ENCODE peak calls at places on chromosomes 11 and 22, in five cellular contexts. One of them, this sample, is unnamed. For H3K36me3 and H3K27me3, the result is how much of the 10 kb centered on the place peaks cover.

GRCh38 chr11:129289350-129290040 is 86.2 kb upstream of the BARX2 start:
- DNase-seq in brain microvascular endothelial cell: no peak
- DNase-seq in endothelial cell of umbilical vein: no peak
- DNase-seq in HCT116: no peak
- DNase-seq in heart right ventricle: no peak
- DNase-seq in this sample: no peak

GRCh38 chr11:9923280-9923679 is 259.4 kb downstream of the SWAP70 start:
- DNase-seq in brain microvascular endothelial cell: no peak
- DNase-seq in endothelial cell of umbilical vein: no peak
- DNase-seq in HCT116: no peak
- DNase-seq in heart right ventricle: no peak
- DNase-seq in this sample: no peak

GRCh38 chr22:49930596-49931412 is 12.4 kb downstream of the CRELD2 start:
- DNase-seq in brain microvascular endothelial cell: peak
- DNase-seq in endothelial cell of umbilical vein: peak
- DNase-seq in HCT116: peak
- DNase-seq in heart right ventricle: peak
- DNase-seq in this sample: peak

GRCh38 chr11:107777094-107777493 is 65.2 kb upstream of the SLN start:
- DNase-seq in brain microvascular endothelial cell: no peak
- DNase-seq in endothelial cell of umbilical vein: no peak
- DNase-seq in HCT116: no peak
- DNase-seq in heart right ventricle: no peak
- DNase-seq in this sample: no peak

GRCh38 chr22:43315687-43316217 is 27.4 kb downstream of the SCUBE1 start:
- DNase-seq in brain microvascular endothelial cell: no peak
- DNase-seq in endothelial cell of umbilical vein: no peak
- DNase-seq in HCT116: no peak
- DNase-seq in heart right ventricle: no peak
- DNase-seq in this sample: no peak

GRCh38 chr11:108117746-108118371 is 3.5 kb upstream of the ACAT1 start:
- DNase-seq in brain microvascular endothelial cell: no peak
- DNase-seq in endothelial cell of umbilical vein: peak
- DNase-seq in HCT116: peak
- DNase-seq in heart right ventricle: no peak
- DNase-seq in this sample: no peak

GRCh38 chr11:133817449-133817848 is 27.9 kb downstream of the SPATA19 start:
- DNase-seq in brain microvascular endothelial cell: no peak
- DNase-seq in endothelial cell of umbilical vein: no peak
- DNase-seq in HCT116: no peak
- DNase-seq in heart right ventricle: no peak
- DNase-seq in this sample: no peak

GRCh38 chr11:130947481-130947880 is 31.2 kb upstream of the SNX19 start:
- DNase-seq in brain microvascular endothelial cell: no peak
- DNase-seq in endothelial cell of umbilical vein: no peak
- DNase-seq in HCT116: no peak
- DNase-seq in heart right ventricle: no peak
- DNase-seq in this sample: peak

GRCh38 chr22:34761111-34761510 is 304.8 kb upstream of the ISX start:
- DNase-seq in brain microvascular endothelial cell: no peak
- DNase-seq in endothelial cell of umbilical vein: no peak
- DNase-seq in HCT116: no peak
- DNase-seq in heart right ventricle: no peak
- DNase-seq in this sample: no peak

GRCh38 chr22:48592488-48592887 is 1235.2 kb downstream of the BRD1 start:
- DNase-seq in brain microvascular endothelial cell: no peak
- DNase-seq in endothelial cell of umbilical vein: no peak
- DNase-seq in HCT116: no peak
- DNase-seq in heart right ventricle: no peak
- DNase-seq in this sample: no peak

GRCh38 chr11:11786234-11786633 is 55.5 kb upstream of the USP47 start:
- DNase-seq in brain microvascular endothelial cell: no peak
- DNase-seq in endothelial cell of umbilical vein: no peak
- DNase-seq in HCT116: no peak
- DNase-seq in heart right ventricle: no peak
- DNase-seq in this sample: no peak

GRCh38 chr11:106723071-106723470 is 295.2 kb downstream of the GUCY1A2 start:
- DNase-seq in brain microvascular endothelial cell: no peak
- DNase-seq in endothelial cell of umbilical vein: no peak
- DNase-seq in HCT116: no peak
- DNase-seq in heart right ventricle: no peak
- DNase-seq in this sample: no peak

GRCh38 chr22:38240734-38241252 is 32.0 kb downstream of the TMEM184B start:
- DNase-seq in brain microvascular endothelial cell: peak
- DNase-seq in endothelial cell of umbilical vein: peak
- DNase-seq in HCT116: peak
- DNase-seq in heart right ventricle: no peak
- DNase-seq in this sample: peak

GRCh38 chr11:74443071-74443864 is 24.1 kb downstream of the KCNE3 start:
- DNase-seq in brain microvascular endothelial cell: peak
- DNase-seq in endothelial cell of umbilical vein: peak
- DNase-seq in HCT116: peak
- DNase-seq in heart right ventricle: no peak
- DNase-seq in this sample: no peak

GRCh38 chr11:68796779-68797178 is 44.9 kb downstream of the CPT1A start:
- DNase-seq in brain microvascular endothelial cell: no peak
- DNase-seq in endothelial cell of umbilical vein: no peak
- DNase-seq in HCT116: no peak
- DNase-seq in heart right ventricle: no peak
- DNase-seq in this sample: no peak

GRCh38 chr11:58316142-58316541 is 42.7 kb downstream of the OR5B17 start:
- DNase-seq in brain microvascular endothelial cell: peak
- DNase-seq in endothelial cell of umbilical vein: peak
- DNase-seq in HCT116: no peak
- DNase-seq in heart right ventricle: no peak
- DNase-seq in this sample: no peak

GRCh38 chr22:20588843-20589581 is 81.6 kb downstream of the MED15 start:
- DNase-seq in brain microvascular endothelial cell: no peak
- DNase-seq in endothelial cell of umbilical vein: no peak
- DNase-seq in HCT116: no peak
- DNase-seq in heart right ventricle: no peak
- DNase-seq in this sample: no peak

GRCh38 chr11:30377347-30377746 is 54.4 kb downstream of the ARL14EP start:
- DNase-seq in brain microvascular endothelial cell: no peak
- DNase-seq in endothelial cell of umbilical vein: no peak
- DNase-seq in HCT116: no peak
- DNase-seq in heart right ventricle: no peak
- DNase-seq in this sample: no peak

GRCh38 chr11:2806351-2807058 is 79.1 kb downstream of the CDKN1C start:
- DNase-seq in brain microvascular endothelial cell: no peak
- DNase-seq in endothelial cell of umbilical vein: no peak
- DNase-seq in HCT116: no peak
- DNase-seq in heart right ventricle: no peak
- DNase-seq in this sample: no peak

GRCh38 chr11:122317337-122317736 is 201.3 kb upstream of the BLID start:
- DNase-seq in brain microvascular endothelial cell: peak
- DNase-seq in endothelial cell of umbilical vein: no peak
- DNase-seq in HCT116: no peak
- DNase-seq in heart right ventricle: no peak
- DNase-seq in this sample: peak

GRCh38 chr11:106091480-106092123 is 14.1 kb downstream of the AASDHPPT start:
- DNase-seq in brain microvascular endothelial cell: peak
- DNase-seq in endothelial cell of umbilical vein: peak
- DNase-seq in HCT116: no peak
- DNase-seq in heart right ventricle: no peak
- DNase-seq in this sample: no peak

GRCh38 chr11:126355926-126356897 is 726 bp downstream of the ST3GAL4 start:
- DNase-seq in brain microvascular endothelial cell: no peak
- DNase-seq in endothelial cell of umbilical vein: peak
- DNase-seq in HCT116: no peak
- DNase-seq in heart right ventricle: no peak
- DNase-seq in this sample: peak

GRCh38 chr11:12864316-12865156 is 144.6 kb upstream of the RASSF10 start:
- DNase-seq in brain microvascular endothelial cell: peak
- DNase-seq in endothelial cell of umbilical vein: peak
- DNase-seq in HCT116: no peak
- DNase-seq in heart right ventricle: no peak
- DNase-seq in this sample: no peak

GRCh38 chr22:46251816-46252380 is 1.8 kb upstream of the CDPF1 start:
- DNase-seq in brain microvascular endothelial cell: no peak
- DNase-seq in endothelial cell of umbilical vein: no peak
- DNase-seq in HCT116: no peak
- DNase-seq in heart right ventricle: no peak
- DNase-seq in this sample: no peak

GRCh38 chr11:1150769-1151365 is 6.9 kb upstream of the MUC5AC start:
- DNase-seq in brain microvascular endothelial cell: peak
- DNase-seq in endothelial cell of umbilical vein: peak
- DNase-seq in HCT116: no peak
- DNase-seq in heart right ventricle: no peak
- DNase-seq in this sample: peak

GRCh38 chr22:23058481-23059336 is 11.6 kb upstream of the GNAZ start:
- DNase-seq in brain microvascular endothelial cell: no peak
- DNase-seq in endothelial cell of umbilical vein: no peak
- DNase-seq in HCT116: no peak
- DNase-seq in heart right ventricle: no peak
- DNase-seq in this sample: no peak

GRCh38 chr11:73384127-73384441 is 7.9 kb downstream of the RELT start:
- DNase-seq in brain microvascular endothelial cell: no peak
- DNase-seq in endothelial cell of umbilical vein: no peak
- DNase-seq in HCT116: no peak
- DNase-seq in heart right ventricle: no peak
- DNase-seq in this sample: no peak

GRCh38 chr11:63680842-63681207 is 475 bp upstream of the RTN3 start:
- DNase-seq in brain microvascular endothelial cell: no peak
- DNase-seq in endothelial cell of umbilical vein: no peak
- DNase-seq in HCT116: no peak
- DNase-seq in heart right ventricle: no peak
- DNase-seq in this sample: no peak

GRCh38 chr11:87451400-87451799 is 413.7 kb downstream of the TMEM135 start:
- DNase-seq in brain microvascular endothelial cell: no peak
- DNase-seq in endothelial cell of umbilical vein: no peak
- DNase-seq in HCT116: no peak
- DNase-seq in heart right ventricle: no peak
- DNase-seq in this sample: no peak

GRCh38 chr22:38461414-38462081 is 6.3 kb upstream of the KDELR3 start:
- DNase-seq in brain microvascular endothelial cell: peak
- DNase-seq in endothelial cell of umbilical vein: peak
- DNase-seq in HCT116: peak
- DNase-seq in heart right ventricle: peak
- DNase-seq in this sample: peak

GRCh38 chr11:72789493-72790131 is 4.2 kb downstream of the STARD10 start:
- DNase-seq in brain microvascular endothelial cell: peak
- DNase-seq in endothelial cell of umbilical vein: no peak
- DNase-seq in HCT116: no peak
- DNase-seq in heart right ventricle: peak
- DNase-seq in this sample: no peak

GRCh38 chr11:27717801-27718229 is 17.6 kb upstream of the BDNF start:
- DNase-seq in brain microvascular endothelial cell: no peak
- DNase-seq in endothelial cell of umbilical vein: peak
- DNase-seq in HCT116: no peak
- DNase-seq in heart right ventricle: no peak
- DNase-seq in this sample: no peak

GRCh38 chr11:62611705-62612365 is 740 bp downstream of the EML3 start:
- DNase-seq in brain microvascular endothelial cell: no peak
- DNase-seq in endothelial cell of umbilical vein: peak
- DNase-seq in HCT116: no peak
- DNase-seq in heart right ventricle: peak
- DNase-seq in this sample: peak

GRCh38 chr11:11968511-11969280 is 39.7 kb downstream of the DKK3 start:
- DNase-seq in brain microvascular endothelial cell: no peak
- DNase-seq in endothelial cell of umbilical vein: no peak
- DNase-seq in HCT116: no peak
- DNase-seq in heart right ventricle: no peak
- DNase-seq in this sample: no peak

GRCh38 chr11:102882389-102883024 is 7.7 kb upstream of the MMP12 start:
- DNase-seq in brain microvascular endothelial cell: peak
- DNase-seq in endothelial cell of umbilical vein: no peak
- DNase-seq in HCT116: no peak
- DNase-seq in heart right ventricle: no peak
- DNase-seq in this sample: peak

GRCh38 chr11:94782446-94782845 is 14.3 kb downstream of the AMOTL1 start:
- DNase-seq in brain microvascular endothelial cell: no peak
- DNase-seq in endothelial cell of umbilical vein: no peak
- DNase-seq in HCT116: no peak
- DNase-seq in heart right ventricle: no peak
- DNase-seq in this sample: no peak

GRCh38 chr22:35178446-35178845 is 78.8 kb upstream of the HMGXB4 start:
- DNase-seq in brain microvascular endothelial cell: no peak
- DNase-seq in endothelial cell of umbilical vein: no peak
- DNase-seq in HCT116: no peak
- DNase-seq in heart right ventricle: no peak
- DNase-seq in this sample: no peak

GRCh38 chr11:120893431-120894206 is 130.3 kb upstream of the TBCEL start:
- DNase-seq in brain microvascular endothelial cell: no peak
- DNase-seq in endothelial cell of umbilical vein: no peak
- DNase-seq in HCT116: no peak
- DNase-seq in heart right ventricle: no peak
- DNase-seq in this sample: no peak

GRCh38 chr11:120890921-120891320 is 133.0 kb upstream of the TBCEL start:
- DNase-seq in brain microvascular endothelial cell: no peak
- DNase-seq in endothelial cell of umbilical vein: no peak
- DNase-seq in HCT116: no peak
- DNase-seq in heart right ventricle: no peak
- DNase-seq in this sample: no peak

GRCh38 chr11:120894207-120894989 is 129.5 kb upstream of the TBCEL start:
- DNase-seq in brain microvascular endothelial cell: no peak
- DNase-seq in endothelial cell of umbilical vein: no peak
- DNase-seq in HCT116: no peak
- DNase-seq in heart right ventricle: no peak
- DNase-seq in this sample: peak
- H3K4me3 ChIP-seq in brain microvascular endothelial cell: no peak
- H3K4me3 ChIP-seq in endothelial cell of umbilical vein: no peak
- H3K4me3 ChIP-seq in HCT116: no peak
- H3K4me3 ChIP-seq in heart right ventricle: no peak
- H3K4me3 ChIP-seq in this sample: no peak

DNA sequence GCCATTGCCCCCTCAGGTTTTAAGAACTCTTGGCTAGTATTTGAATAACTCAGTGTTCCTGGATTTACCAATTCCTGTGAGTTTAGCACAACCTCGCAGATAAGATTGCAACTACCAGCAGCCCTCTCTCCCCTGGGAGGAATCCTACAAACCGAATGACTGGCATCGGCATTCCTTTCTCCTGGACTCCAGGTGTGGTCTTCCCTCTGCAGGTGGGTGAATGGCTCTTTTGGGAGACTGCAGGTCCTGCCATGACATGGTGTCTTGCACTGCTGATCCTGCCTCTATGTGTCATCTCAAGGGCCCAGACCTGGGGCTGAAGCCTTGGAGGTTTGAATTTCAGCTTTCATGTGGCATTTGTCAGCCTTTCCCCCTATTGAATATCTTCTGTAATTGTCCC is 105.6 kb downstream of the PKNOX2 start:
- DNase-seq in brain microvascular endothelial cell: no peak
- DNase-seq in endothelial cell of umbilical vein: no peak
- DNase-seq in HCT116: no peak
- DNase-seq in heart right ventricle: no peak
- DNase-seq in this sample: no peak
- H3K36me3 ChIP-seq in brain microvascular endothelial cell: under half
- H3K36me3 ChIP-seq in endothelial cell of umbilical vein: under half
- H3K36me3 ChIP-seq in HCT116: under half
- H3K36me3 ChIP-seq in heart right ventricle: under half
- H3K36me3 ChIP-seq in this sample: under half

GRCh38 chr22:28656156-28656555 is 23.5 kb downstream of the TTC28 start:
- DNase-seq in brain microvascular endothelial cell: no peak
- DNase-seq in endothelial cell of umbilical vein: peak
- DNase-seq in HCT116: no peak
- DNase-seq in heart right ventricle: no peak
- DNase-seq in this sample: no peak
- H3K27me3 ChIP-seq in brain microvascular endothelial cell: under half
- H3K27me3 ChIP-seq in endothelial cell of umbilical vein: under half
- H3K27me3 ChIP-seq in HCT116: under half
- H3K27me3 ChIP-seq in heart right ventricle: under half
- H3K27me3 ChIP-seq in this sample: under half

GRCh38 chr11:84471501-84471900 is 1155.6 kb downstream of the DLG2 start:
- DNase-seq in brain microvascular endothelial cell: no peak
- DNase-seq in endothelial cell of umbilical vein: no peak
- DNase-seq in HCT116: no peak
- DNase-seq in heart right ventricle: no peak
- DNase-seq in this sample: no peak
- H3K4me3 ChIP-seq in brain microvascular endothelial cell: no peak
- H3K4me3 ChIP-seq in endothelial cell of umbilical vein: no peak
- H3K4me3 ChIP-seq in HCT116: no peak
- H3K4me3 ChIP-seq in heart right ventricle: no peak
- H3K4me3 ChIP-seq in this sample: no peak

This sample was measured in MG63.